ENCODE peak calls at places on chromosomes 11 and 22, in four cellular contexts. O is AG09309, F is prostate gland, X is lower leg skin. V is an unnamed sample.

GRCh38 chr11:119684361-119685072 is 44.5 kb downstream of the NECTIN1 start:
- DNase-seq in O (no peak), F (peak), X (no peak), V (peak)

GRCh38 chr11:118679483-118679882 is at the start of gene TREH:
- DNase-seq in O (no peak), F (no peak), X (peak), V (no peak)

GRCh38 chr11:118961591-118961990 is 5.5 kb downstream of the UPK2 start:
- DNase-seq in O (no peak), F (no peak), X (no peak), V (no peak)

GRCh38 chr11:28176231-28176853 is 68.2 kb downstream of the METTL15 start:
- DNase-seq in O (no peak), F (no peak), X (no peak), V (no peak)

GRCh38 chr22:38982008-38982927 is at the start of gene APOBEC3B:
- DNase-seq in O (peak), F (peak), X (peak), V (peak)

GRCh38 chr11:126507646-126508045 is 152.2 kb downstream of the ST3GAL4 start:
- DNase-seq in O (no peak), F (no peak), X (no peak), V (no peak)

GRCh38 chr22:36369922-36370781 is 17.6 kb downstream of the MYH9 start:
- DNase-seq in O (no peak), F (peak), X (no peak), V (peak)

GRCh38 chr22:38751422-38752346 is 4.1 kb downstream of the SUN2 start:
- DNase-seq in O (no peak), F (peak), X (peak), V (no peak)

GRCh38 chr11:97856666-97857065 is 1164.1 kb upstream of the CNTN5 start:
- DNase-seq in O (no peak), F (no peak), X (no peak), V (no peak)

GRCh38 chr22:36284171-36284571 is 31.2 kb downstream of the APOL1 start:
- DNase-seq in O (no peak), F (no peak), X (no peak), V (no peak)

GRCh38 chr11:112656772-112657428 is 304.3 kb upstream of the NCAM1 start:
- DNase-seq in O (peak), F (no peak), X (no peak), V (peak)

GRCh38 chr11:8080674-8081590 is at the start of gene TUB:
- DNase-seq in O (no peak), F (no peak), X (no peak), V (no peak)

GRCh38 chr11:71551711-71552110 is 3.5 kb downstream of the KRTAP5-9 start:
- DNase-seq in O (no peak), F (no peak), X (no peak), V (no peak)

GRCh38 chr11:61011950-61012830 is 40.7 kb downstream of the CD6 start:
- DNase-seq in O (no peak), F (no peak), X (no peak), V (no peak)

GRCh38 chr11:84800755-84801346 is 826.3 kb downstream of the DLG2 start:
- DNase-seq in O (peak), F (no peak), X (no peak), V (peak)

GRCh38 chr11:68524213-68524612 is 63.7 kb downstream of the PPP6R3 start:
- DNase-seq in O (no peak), F (peak), X (no peak), V (no peak)

GRCh38 chr11:88051386-88051785 is 123.9 kb downstream of the RAB38 start:
- DNase-seq in O (peak), F (no peak), X (no peak), V (peak)

GRCh38 chr11:65778431-65778900 is 2.3 kb downstream of the AP5B1 start:
- DNase-seq in O (no peak), F (no peak), X (peak), V (no peak)
- H3K4me3 ChIP-seq in O (no peak), F (no peak), X (no peak), V (no peak)

DNA sequence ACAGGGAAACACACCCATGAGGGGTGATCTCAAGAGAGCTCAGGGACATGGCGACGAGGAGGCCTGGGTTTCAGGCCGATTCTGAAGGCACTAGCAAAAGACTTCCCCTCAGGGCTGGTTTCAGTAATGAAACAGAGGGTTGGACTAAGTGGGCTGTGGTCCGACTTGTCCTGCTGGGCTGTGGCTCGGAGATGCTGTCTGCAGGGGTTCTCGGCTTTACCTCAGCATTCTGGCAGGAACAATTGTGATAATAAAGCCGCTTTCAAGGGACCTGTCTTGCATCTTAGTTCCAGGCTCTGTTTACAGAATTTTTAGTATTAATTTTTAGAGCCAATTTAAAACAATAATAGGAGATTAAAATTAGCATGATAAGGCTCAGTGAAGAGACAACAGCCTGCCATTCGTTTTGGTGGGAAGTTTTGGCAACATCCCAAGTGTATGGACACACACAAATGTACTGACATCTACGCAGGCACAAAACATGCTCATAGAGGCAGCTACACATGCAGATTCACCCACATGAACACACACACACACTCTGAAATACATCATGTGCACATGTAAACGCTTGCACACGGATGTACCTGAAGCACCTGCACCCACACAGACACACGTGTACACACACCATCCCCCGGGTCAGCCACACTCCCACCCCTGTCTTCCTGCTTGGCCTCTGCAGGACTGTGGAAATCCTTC is 2.1 kb upstream of the B3GAT1 start:
- DNase-seq in O (no peak), F (no peak), X (no peak), V (no peak)
- H3K4me3 ChIP-seq in O (no peak), F (no peak), X (no peak), V (no peak)

GRCh38 chr11:121422675-121423074 is 29.4 kb upstream of the SORL1 start:
- DNase-seq in O (no peak), F (no peak), X (no peak), V (no peak)
- H3K4me3 ChIP-seq in O (no peak), F (no peak), X (no peak), V (no peak)

GRCh38 chr11:1197886-1198765 is 24.7 kb upstream of the MUC5B start:
- DNase-seq in O (no peak), F (no peak), X (peak), V (no peak)

GRCh38 chr11:1201395-1202153 is 21.3 kb upstream of the MUC5B start:
- DNase-seq in O (no peak), F (no peak), X (no peak), V (no peak)

GRCh38 chr11:1198766-1199688 is 23.8 kb upstream of the MUC5B start:
- DNase-seq in O (no peak), F (no peak), X (peak), V (no peak)

GRCh38 chr11:1200611-1201191 is 22.2 kb upstream of the MUC5B start:
- DNase-seq in O (no peak), F (no peak), X (peak), V (no peak)

DNA sequence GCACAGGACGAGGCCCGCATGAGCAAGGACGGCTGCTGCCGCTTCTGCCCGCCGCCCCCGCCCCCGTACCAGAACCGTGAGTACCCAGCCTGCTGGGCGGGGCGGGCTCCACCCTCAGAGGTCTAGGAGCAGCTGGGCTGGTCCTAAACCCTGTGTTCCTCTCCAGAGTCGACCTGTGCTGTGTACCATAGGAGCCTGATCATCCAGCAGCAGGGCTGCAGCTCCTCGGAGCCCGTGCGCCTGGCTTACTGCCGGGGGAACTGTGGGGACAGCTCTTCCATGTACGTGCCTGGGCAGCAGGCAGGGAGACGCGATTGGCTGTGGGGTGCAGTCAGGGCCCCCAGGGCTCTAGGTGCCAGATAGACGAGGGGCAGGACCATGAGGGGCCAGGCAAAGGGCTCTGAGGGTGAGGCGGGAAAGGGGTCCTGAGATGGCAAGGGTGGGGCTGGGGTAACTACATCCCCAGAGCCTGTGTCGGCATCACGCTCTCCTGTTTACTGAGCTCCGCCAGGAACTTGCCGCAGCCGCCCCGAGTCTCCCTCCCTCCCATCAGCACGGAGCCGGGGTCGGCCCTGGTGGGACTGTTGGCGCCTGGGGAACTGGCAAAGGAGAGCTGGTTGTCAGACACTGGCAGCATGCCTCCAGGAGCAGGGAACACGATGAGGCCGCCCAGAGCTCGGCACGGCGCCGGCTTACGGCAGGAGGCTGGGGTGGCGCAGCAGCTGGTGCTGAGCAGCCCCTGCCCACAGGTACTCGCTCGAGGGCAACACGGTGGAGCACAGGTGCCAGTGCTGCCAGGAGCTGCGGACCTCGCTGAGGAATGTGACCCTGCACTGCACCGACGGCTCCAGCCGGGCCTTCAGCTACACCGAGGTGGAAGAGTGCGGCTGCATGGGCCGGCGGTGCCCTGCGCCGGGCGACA is 22.9 kb upstream of the MUC5B start:
- DNase-seq in O (no peak), F (peak), X (peak), V (no peak)
- H3K4me3 ChIP-seq in O (no peak), F (no peak), X (no peak), V (no peak)

GRCh38 chr11:44565746-44566558 is 489 bp downstream of the CD82 start:
- DNase-seq in O (no peak), F (no peak), X (no peak), V (no peak)

GRCh38 chr11:44567876-44568256 is 2.4 kb downstream of the CD82 start:
- DNase-seq in O (no peak), F (no peak), X (no peak), V (no peak)

GRCh38 chr11:44566559-44566949 is 1.1 kb downstream of the CD82 start:
- DNase-seq in O (no peak), F (no peak), X (no peak), V (no peak)

GRCh38 chr11:44568358-44568705 is 2.9 kb downstream of the CD82 start:
- DNase-seq in O (no peak), F (no peak), X (no peak), V (no peak)

DNA sequence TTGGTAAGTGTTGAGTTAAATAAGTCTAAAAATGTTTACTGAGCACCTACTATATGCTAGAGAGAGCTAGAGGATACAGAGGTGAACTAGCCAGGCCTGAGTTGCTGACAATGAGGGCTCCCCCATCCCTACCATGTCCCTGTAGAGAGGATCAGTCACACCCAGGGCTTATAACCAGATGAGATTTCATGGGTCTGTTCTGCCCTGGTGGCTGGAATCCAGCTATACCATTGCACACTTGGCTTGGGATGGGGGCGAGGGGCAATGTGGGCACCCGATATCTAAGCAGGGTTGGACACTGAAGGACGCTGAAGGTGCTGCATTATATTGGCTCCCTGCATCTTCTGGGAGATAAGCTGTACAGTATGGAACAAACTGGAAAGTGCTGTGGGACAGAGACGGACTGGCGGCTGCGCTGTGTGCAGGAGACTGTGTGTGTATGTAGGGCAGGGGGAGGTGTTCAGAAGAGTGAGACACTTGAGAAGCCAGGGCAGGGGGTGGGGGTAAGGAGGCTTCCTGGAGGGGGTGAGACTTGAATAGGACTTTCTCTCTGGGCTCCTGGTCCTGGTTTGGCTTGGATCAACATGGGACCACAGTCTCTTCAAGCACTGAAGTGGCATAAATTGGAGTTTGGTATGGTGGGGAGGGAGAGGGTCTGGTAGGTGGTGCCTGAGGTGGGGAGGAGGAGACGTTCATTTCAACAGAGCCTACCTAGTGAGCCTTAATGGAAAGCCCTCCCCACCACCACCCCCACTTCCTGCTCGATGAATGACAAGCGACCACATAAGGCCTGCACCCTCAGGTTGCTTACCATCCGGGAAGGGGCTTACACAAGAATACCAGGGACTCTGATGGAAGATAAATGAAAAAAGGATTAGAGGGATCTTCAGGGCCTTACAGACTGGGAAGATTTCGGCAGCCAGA is 1.8 kb downstream of the CD82 start:
- DNase-seq in O (no peak), F (no peak), X (no peak), V (no peak)
- H3K4me3 ChIP-seq in O (no peak), F (no peak), X (no peak), V (no peak)

V was measured in foreskin fibroblast.